ENCODE peak calls at places on chromosomes 1 and 21, in nine cellular contexts. D is AG04450; F is T follicular helper cell; X is activated naive CD4-positive, alpha-beta T cell treated with anti-CD3 and anti-CD28 coated beads for 36 hours; N is left kidney; U is spleen; B is RWPE1; W is HTR-8/SVneo; V is AG08396. T is an unnamed sample.

GRCh38 chr1:25661043-25661807 is 44.6 kb downstream of the MAN1C1 start:
- DNase-seq in D (no peak), F (no peak), X (peak), N (no peak), U (no peak), B (no peak), W (no peak), V (no peak), T (no peak)

GRCh38 chr1:83794384-83794783 is 204.5 kb downstream of the TTLL7 start:
- DNase-seq in D (no peak), F (no peak), X (no peak), N (no peak), U (no peak), B (no peak), W (no peak), V (no peak), T (no peak)

GRCh38 chr1:914891-915280 is 8.8 kb upstream of the SAMD11 start:
- DNase-seq in D (no peak), F (no peak), X (no peak), N (no peak), U (peak), B (no peak), W (no peak), V (no peak), T (no peak)

GRCh38 chr1:214993419-214993818 is 89.1 kb upstream of the KCNK2 start:
- DNase-seq in D (peak), F (no peak), X (no peak), N (no peak), U (no peak), B (no peak), W (no peak), V (no peak), T (no peak)

GRCh38 chr1:59272507-59272906 is 24.4 kb upstream of the FGGY start:
- DNase-seq in D (no peak), F (no peak), X (peak), N (no peak), U (no peak), B (peak), W (no peak), V (peak), T (peak)

GRCh38 chr21:33230518-33231324 is 983 bp downstream of the IFNAR2 start:
- DNase-seq in D (no peak), F (peak), X (peak), N (peak), U (peak), B (peak), W (peak), V (peak), T (peak)

GRCh38 chr1:2890221-2890850 is 88.8 kb upstream of the TTC34 start:
- DNase-seq in D (no peak), F (no peak), X (no peak), N (no peak), U (no peak), B (no peak), W (no peak), V (no peak), T (no peak)

GRCh38 chr21:41241341-41241740 is 73.4 kb downstream of the BACE2 start:
- DNase-seq in D (no peak), F (no peak), X (no peak), N (peak), U (no peak), B (no peak), W (no peak), V (no peak), T (no peak)

GRCh38 chr1:65255088-65256050 is 54.0 kb upstream of the DNAJC6 start:
- DNase-seq in D (no peak), F (no peak), X (no peak), N (peak), U (no peak), B (no peak), W (no peak), V (no peak), T (no peak)

GRCh38 chr1:179824265-179824664 is 53.3 kb downstream of the TOR1AIP2 start:
- DNase-seq in D (no peak), F (no peak), X (no peak), N (no peak), U (peak), B (no peak), W (no peak), V (no peak), T (no peak)

GRCh38 chr1:163186910-163187309 is 15.8 kb downstream of the RGS5 start:
- DNase-seq in D (no peak), F (no peak), X (no peak), N (no peak), U (no peak), B (no peak), W (no peak), V (no peak), T (no peak)

GRCh38 chr1:204475651-204476432 is 18.8 kb downstream of the PIK3C2B start:
- DNase-seq in D (no peak), F (no peak), X (no peak), N (no peak), U (no peak), B (no peak), W (no peak), V (no peak), T (no peak)

GRCh38 chr1:1333551-1334241 is 2.6 kb downstream of the TAS1R3 start:
- DNase-seq in D (no peak), F (no peak), X (no peak), N (no peak), U (no peak), B (no peak), W (no peak), V (no peak), T (no peak)

GRCh38 chr1:161473363-161473762 is 31.9 kb upstream of the FCGR2A start:
- DNase-seq in D (no peak), F (no peak), X (peak), N (peak), U (no peak), B (no peak), W (no peak), V (no peak), T (peak)

GRCh38 chr21:32333953-32334673 is 35.5 kb downstream of the MRAP start:
- DNase-seq in D (no peak), F (no peak), X (no peak), N (no peak), U (no peak), B (no peak), W (no peak), V (no peak), T (no peak)

GRCh38 chr1:246689409-246689997 is 34.7 kb upstream of the SCCPDH start:
- DNase-seq in D (peak), F (peak), X (peak), N (peak), U (peak), B (peak), W (peak), V (peak), T (peak)

GRCh38 chr1:164733070-164733469 is 174.1 kb downstream of the PBX1 start:
- DNase-seq in D (no peak), F (no peak), X (no peak), N (no peak), U (no peak), B (no peak), W (no peak), V (no peak), T (no peak)

GRCh38 chr1:184691719-184692324 is 62.8 kb downstream of the EDEM3 start:
- DNase-seq in D (peak), F (no peak), X (no peak), N (peak), U (no peak), B (peak), W (peak), V (peak), T (peak)